ENCODE peak calls at places on chromosomes 3 and 15, in four cellular contexts. R is H9, D is uterus, W is ovary. Y is an unnamed sample.

GRCh38 chr3:38210141-38210757 is 44.9 kb downstream of the OXSR1 start:
- DNase-seq in D (no peak), R (no peak), W (no peak), Y (no peak)

GRCh38 chr3:17811633-17812032 is 69.2 kb upstream of the TBC1D5 start:
- DNase-seq in W (no peak), D (no peak), R (no peak), Y (no peak)

GRCh38 chr15:31262901-31263671 is 63.5 kb upstream of the KLF13 start:
- DNase-seq in W (peak), R (no peak), D (no peak), Y (no peak)

GRCh38 chr15:72790302-72790955 is 6.9 kb upstream of the ADPGK start:
- DNase-seq in R (no peak), D (no peak), W (no peak), Y (no peak)

GRCh38 chr3:61521229-61521628 is 40.1 kb upstream of the PTPRG start:
- DNase-seq in R (peak), D (no peak), W (no peak), Y (no peak)

GRCh38 chr3:150078983-150079739 is 108.5 kb upstream of the PFN2 start:
- DNase-seq in R (no peak), W (no peak), D (peak), Y (no peak)

GRCh38 chr15:87287156-87287555 is 969.4 kb downstream of the NTRK3 start:
- DNase-seq in D (no peak), W (no peak), R (no peak), Y (no peak)

GRCh38 chr3:127697531-127698240 is 24.9 kb downstream of the ABTB1 start:
- DNase-seq in R (peak), D (peak), W (peak), Y (peak)

GRCh38 chr3:45553469-45553974 is 41.0 kb upstream of the LIMD1 start:
- DNase-seq in D (peak), W (peak), R (no peak), Y (peak)

GRCh38 chr3:151146071-151146730 is 56.8 kb downstream of the GPR171 start:
- DNase-seq in W (peak), D (peak), R (peak), Y (peak)

GRCh38 chr3:193805448-193805847 is 212.4 kb downstream of the OPA1 start:
- DNase-seq in R (no peak), D (peak), W (peak), Y (peak)

GRCh38 chr3:17831366-17831765 is 88.9 kb upstream of the TBC1D5 start:
- DNase-seq in W (no peak), R (no peak), D (no peak), Y (no peak)

GRCh38 chr3:11517601-11518000 is 126.1 kb downstream of the VGLL4 start:
- DNase-seq in D (no peak), W (no peak), R (no peak), Y (no peak)

GRCh38 chr3:178289544-178290160 is 246.6 kb upstream of the KCNMB2 start:
- DNase-seq in W (peak), D (peak), R (no peak), Y (no peak)

GRCh38 chr15:66764067-66764428 is 62.0 kb downstream of the SMAD6 start:
- DNase-seq in W (no peak), R (no peak), D (no peak), Y (no peak)

GRCh38 chr15:66760358-66760967 is 58.4 kb downstream of the SMAD6 start:
- DNase-seq in D (no peak), R (no peak), W (peak), Y (no peak)

GRCh38 chr15:66760968-66761722 is 59.1 kb downstream of the SMAD6 start:
- DNase-seq in D (no peak), R (no peak), W (peak), Y (no peak)

GRCh38 chr15:66763186-66764066 is 61.4 kb downstream of the SMAD6 start:
- DNase-seq in D (peak), W (peak), R (no peak), Y (peak)

GRCh38 chr15:66761723-66762595 is 59.9 kb downstream of the SMAD6 start:
- DNase-seq in W (peak), D (no peak), R (no peak), Y (no peak)
- H3K27ac ChIP-seq in W (peak), D (peak), R (no peak), Y (no peak)

GRCh38 chr3:74630602-74631001 is 16.1 kb upstream of the CNTN3 start:
- DNase-seq in R (no peak), D (no peak), W (no peak), Y (peak)
- TF ChIP-seq CTCF in R (peak), D (no peak), W (no peak), Y (no peak)

GRCh38 chr3:136263251-136263650 is 13.1 kb downstream of the PCCB start:
- DNase-seq in R (no peak), D (no peak), W (no peak), Y (no peak)

GRCh38 chr3:136258199-136258598 is 8.1 kb downstream of the PCCB start:
- DNase-seq in W (no peak), D (no peak), R (no peak), Y (no peak)

GRCh38 chr3:136266468-136266867 is 16.3 kb downstream of the PCCB start:
- DNase-seq in R (no peak), D (no peak), W (no peak), Y (no peak)

GRCh38 chr3:136262559-136262958 is 12.4 kb downstream of the PCCB start:
- DNase-seq in D (no peak), W (no peak), R (no peak), Y (no peak)

GRCh38 chr3:136261826-136262225 is 11.7 kb downstream of the PCCB start:
- DNase-seq in D (no peak), R (no peak), W (no peak), Y (no peak)
- H3K27ac ChIP-seq in D (no peak), R (no peak), W (peak), Y (no peak)

GRCh38 chr3:10473581-10474438 is 31.6 kb downstream of the ATP2B2 start:
- DNase-seq in D (no peak), R (peak), W (no peak), Y (no peak)
- TF ChIP-seq CTCF in D (no peak), R (peak), W (no peak), Y (no peak)

DNA sequence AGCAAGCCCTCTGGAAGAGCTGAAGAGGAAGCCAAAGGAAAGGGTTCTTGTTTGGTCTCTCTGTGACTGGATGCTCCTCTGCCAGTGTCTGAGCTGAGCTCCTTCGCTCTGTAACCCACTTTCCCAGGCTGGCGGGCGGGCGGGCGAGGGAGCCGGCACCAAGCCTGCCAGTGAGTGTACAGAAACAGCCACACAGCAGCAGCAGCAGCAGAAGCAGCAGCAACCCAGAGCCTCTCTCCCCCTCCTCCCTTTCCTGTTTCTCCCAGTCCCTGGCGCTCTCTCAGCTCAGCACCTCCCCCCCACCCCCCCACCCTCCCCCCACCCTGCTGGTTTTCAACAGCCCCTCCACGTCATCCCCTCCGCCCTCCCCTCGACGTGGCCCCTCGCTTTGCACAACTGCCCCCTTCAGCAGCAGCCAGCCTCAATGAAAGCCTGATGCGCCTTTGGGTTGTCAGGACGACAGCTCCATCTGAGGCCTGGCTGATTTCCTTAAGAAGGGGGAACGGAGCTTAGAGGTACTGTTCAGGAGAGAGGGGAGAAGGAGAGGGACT is at the start of gene LSAMP:
- DNase-seq in R (peak), D (peak), W (peak), Y (no peak)
- H3K27ac ChIP-seq in R (no peak), D (no peak), W (peak), Y (no peak)

GRCh38 chr15:55799287-55800212 is 56.6 kb upstream of the PRTG start:
- DNase-seq in W (peak), R (peak), D (no peak), Y (peak)
- TF ChIP-seq CTCF in W (no peak), R (peak), D (peak), Y (no peak)

DNA sequence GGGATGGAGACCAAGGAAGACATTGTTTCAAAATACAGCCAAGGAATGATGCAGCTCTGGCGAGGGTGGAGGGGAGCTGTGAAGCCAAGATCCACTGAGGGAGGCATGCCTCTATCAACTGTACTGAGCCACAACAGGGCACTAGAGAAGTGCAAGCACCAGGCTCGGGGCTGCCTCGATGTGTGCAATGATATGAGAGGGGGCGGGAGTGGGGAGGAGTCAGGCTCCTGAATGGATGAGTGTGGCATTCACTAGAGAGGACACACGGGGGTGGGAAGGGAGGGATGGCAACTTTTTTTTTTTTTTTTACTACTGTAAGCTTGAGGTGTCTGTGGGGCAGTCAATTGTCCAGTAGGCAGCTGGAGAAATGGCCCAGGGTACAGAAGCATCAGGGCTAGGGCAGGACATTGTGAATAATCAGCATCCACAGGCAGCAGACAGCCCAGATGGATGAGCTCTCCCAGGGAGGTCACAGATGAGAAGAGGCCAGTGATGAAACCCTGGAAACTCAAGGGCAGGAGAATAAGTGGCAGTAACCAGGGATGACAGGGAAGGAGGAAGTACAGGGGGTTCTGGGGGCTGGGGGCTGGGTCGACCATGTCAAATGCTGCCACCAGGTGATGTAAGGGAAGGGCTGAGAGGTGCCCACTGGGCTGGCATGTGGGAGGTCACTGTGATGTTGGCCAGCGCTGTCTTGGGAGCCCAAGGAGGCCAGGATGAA is 5.9 kb downstream of the STOML1 start:
- DNase-seq in D (no peak), R (no peak), W (no peak), Y (no peak)
- H3K27ac ChIP-seq in D (peak), R (no peak), W (no peak), Y (peak)

GRCh38 chr15:65402971-65403370 is 19.8 kb downstream of the IGDCC4 start:
- DNase-seq in D (no peak), W (no peak), R (no peak), Y (no peak)

GRCh38 chr15:65399001-65399706 is 21.4 kb upstream of the IGDCC3 start:
- DNase-seq in W (no peak), D (no peak), R (no peak), Y (no peak)

GRCh38 chr15:65399997-65400396 is 22.2 kb upstream of the IGDCC3 start:
- DNase-seq in D (no peak), R (no peak), W (no peak), Y (no peak)

GRCh38 chr15:65401607-65402240 is 21.0 kb downstream of the IGDCC4 start:
- DNase-seq in D (no peak), R (no peak), W (no peak), Y (no peak)

DNA sequence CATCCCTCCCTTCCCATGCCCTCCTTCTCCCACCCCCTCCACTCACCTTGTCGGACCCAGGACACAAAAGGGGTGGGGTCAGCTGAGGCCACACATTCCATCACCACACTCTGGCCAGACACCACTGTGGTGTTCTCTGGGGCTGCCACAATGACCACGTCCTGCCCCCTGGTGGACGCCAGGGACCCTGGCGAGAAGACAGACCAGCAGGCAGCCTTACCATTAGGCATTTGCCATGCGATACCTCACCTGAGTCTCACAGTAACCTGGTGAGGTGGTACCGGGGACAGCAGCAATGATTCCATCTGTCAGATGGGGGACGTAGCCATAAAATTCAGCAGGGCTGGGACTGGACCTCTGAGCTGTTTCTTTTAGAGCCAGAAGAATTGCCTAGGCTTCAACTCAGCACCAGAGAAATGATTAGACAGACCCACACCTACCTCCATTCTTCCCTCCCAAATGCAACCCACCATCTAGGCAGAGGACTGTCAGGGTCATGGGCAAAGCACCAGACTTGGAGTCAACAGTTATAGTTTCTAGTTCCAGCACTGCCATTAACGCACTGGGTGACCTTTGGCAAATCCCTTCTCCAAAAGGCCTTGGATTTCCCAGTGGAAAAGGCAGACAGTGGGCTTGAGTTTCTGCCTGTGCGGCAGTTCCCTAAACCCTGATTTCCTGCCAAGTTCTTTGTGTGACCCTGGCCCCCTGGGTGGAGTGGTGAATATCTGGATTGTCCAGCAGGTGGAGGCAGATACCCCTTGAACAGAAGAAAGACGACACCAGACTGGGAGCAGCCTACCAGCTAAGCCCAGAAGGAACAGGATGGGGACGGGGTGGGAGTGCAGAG is 21.8 kb downstream of the IGDCC4 start:
- DNase-seq in R (peak), D (peak), W (peak), Y (no peak)
- TF ChIP-seq CTCF in R (peak), D (peak), W (peak), Y (peak)

GRCh38 chr3:165803471-165803870 is 33.8 kb downstream of the BCHE start:
- DNase-seq in W (no peak), R (no peak), D (no peak), Y (no peak)
- H3K27ac ChIP-seq in W (no peak), R (no peak), D (no peak), Y (no peak)